ENCODE peak calls at places on chromosomes 3 and 15, in four cellular contexts. One of them, this sample, is unnamed.

GRCh38 chr3:124351430-124352142 is 359.7 kb upstream of the ROPN1 start:
- DNase-seq in right lobe of liver: no peak
- DNase-seq in GM12878: no peak
- DNase-seq in heart right ventricle: peak
- DNase-seq in this sample: peak

GRCh38 chr15:88535100-88535499 is 11.4 kb downstream of the DET1 start:
- DNase-seq in GM12878: no peak
- DNase-seq in heart right ventricle: no peak
- DNase-seq in right lobe of liver: no peak
- DNase-seq in this sample: no peak

GRCh38 chr3:65927576-65927975 is 111.1 kb downstream of the MAGI1 start:
- DNase-seq in right lobe of liver: no peak
- DNase-seq in heart right ventricle: no peak
- DNase-seq in GM12878: no peak
- DNase-seq in this sample: no peak

GRCh38 chr15:58165661-58166060 is 27.5 kb downstream of the AQP9 start:
- DNase-seq in right lobe of liver: peak
- DNase-seq in GM12878: no peak
- DNase-seq in heart right ventricle: peak
- DNase-seq in this sample: no peak

GRCh38 chr3:152200476-152201422 is 68.0 kb upstream of the MBNL1 start:
- DNase-seq in GM12878: no peak
- DNase-seq in right lobe of liver: no peak
- DNase-seq in heart right ventricle: no peak
- DNase-seq in this sample: no peak

GRCh38 chr15:59892995-59893394 is 111.1 kb upstream of the FOXB1 start:
- DNase-seq in heart right ventricle: no peak
- DNase-seq in right lobe of liver: no peak
- DNase-seq in GM12878: no peak
- DNase-seq in this sample: no peak

GRCh38 chr3:194139085-194139976 is 3.4 kb downstream of the HES1 start:
- DNase-seq in right lobe of liver: no peak
- DNase-seq in GM12878: no peak
- DNase-seq in heart right ventricle: peak
- DNase-seq in this sample: no peak

GRCh38 chr3:79887203-79887602 is 119.4 kb upstream of the ROBO1 start:
- DNase-seq in right lobe of liver: no peak
- DNase-seq in heart right ventricle: no peak
- DNase-seq in GM12878: no peak
- DNase-seq in this sample: no peak

GRCh38 chr3:195256639-195257453 is 14.1 kb downstream of the XXYLT1 start:
- DNase-seq in heart right ventricle: no peak
- DNase-seq in GM12878: no peak
- DNase-seq in right lobe of liver: no peak
- DNase-seq in this sample: no peak

GRCh38 chr3:190718691-190719090 is 143.8 kb downstream of the GMNC start:
- DNase-seq in heart right ventricle: no peak
- DNase-seq in right lobe of liver: no peak
- DNase-seq in GM12878: no peak
- DNase-seq in this sample: no peak

DNA sequence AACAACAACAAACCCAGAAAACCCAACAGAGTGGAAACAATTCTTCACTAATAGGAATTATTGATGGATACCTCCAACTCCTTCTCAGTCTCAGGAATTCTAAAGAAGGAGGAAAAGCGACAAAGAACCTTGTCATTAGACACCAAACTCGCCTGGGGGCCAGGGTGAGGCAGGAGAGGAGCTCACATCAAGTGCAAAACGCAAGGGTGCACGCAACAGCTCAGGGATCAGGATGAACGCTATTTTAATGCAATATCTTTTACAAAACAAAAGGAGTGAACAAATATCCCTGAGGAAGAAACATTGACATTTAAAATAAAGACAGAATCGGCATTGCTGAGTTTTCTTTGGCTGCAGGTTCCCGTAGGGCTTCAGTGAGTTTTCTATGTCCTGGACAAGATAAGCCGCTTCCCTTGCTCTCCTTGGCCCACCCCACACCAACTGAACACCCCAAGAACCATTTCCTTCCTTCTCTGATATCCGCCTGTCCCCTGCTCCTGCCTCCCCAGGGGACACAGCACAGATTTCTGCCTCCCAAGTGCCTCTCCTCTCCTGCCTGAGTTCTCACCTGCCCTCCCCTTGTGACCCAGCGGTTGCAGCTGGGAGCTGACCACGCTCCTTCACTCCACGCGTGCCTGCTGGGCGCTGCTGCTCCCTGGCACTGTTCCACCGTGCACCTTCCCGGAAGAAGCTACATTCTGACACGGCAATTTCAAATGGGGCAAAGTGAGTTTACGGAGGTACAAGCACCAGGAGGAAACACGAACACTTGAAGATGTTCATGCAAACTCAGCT is 63.0 kb downstream of the ATP10A start:
- DNase-seq in heart right ventricle: no peak
- DNase-seq in right lobe of liver: no peak
- DNase-seq in GM12878: no peak
- DNase-seq in this sample: no peak
- H3K27ac ChIP-seq in heart right ventricle: no peak
- H3K27ac ChIP-seq in right lobe of liver: no peak
- H3K27ac ChIP-seq in GM12878: no peak
- H3K27ac ChIP-seq in this sample: no peak

GRCh38 chr15:55824857-55825613 is 82.1 kb upstream of the PRTG start:
- DNase-seq in GM12878: no peak
- DNase-seq in heart right ventricle: no peak
- DNase-seq in right lobe of liver: no peak
- DNase-seq in this sample: no peak
- H3K27ac ChIP-seq in GM12878: no peak
- H3K27ac ChIP-seq in heart right ventricle: no peak
- H3K27ac ChIP-seq in right lobe of liver: no peak
- H3K27ac ChIP-seq in this sample: no peak

GRCh38 chr15:82625136-82625535 is 22.0 kb downstream of the CPEB1 start:
- DNase-seq in heart right ventricle: no peak
- DNase-seq in GM12878: no peak
- DNase-seq in right lobe of liver: no peak
- DNase-seq in this sample: no peak

GRCh38 chr15:82635798-82636197 is 11.4 kb downstream of the CPEB1 start:
- DNase-seq in right lobe of liver: no peak
- DNase-seq in GM12878: no peak
- DNase-seq in heart right ventricle: no peak
- DNase-seq in this sample: no peak

GRCh38 chr15:82624438-82624837 is 22.7 kb downstream of the CPEB1 start:
- DNase-seq in right lobe of liver: no peak
- DNase-seq in GM12878: no peak
- DNase-seq in heart right ventricle: no peak
- DNase-seq in this sample: no peak

DNA sequence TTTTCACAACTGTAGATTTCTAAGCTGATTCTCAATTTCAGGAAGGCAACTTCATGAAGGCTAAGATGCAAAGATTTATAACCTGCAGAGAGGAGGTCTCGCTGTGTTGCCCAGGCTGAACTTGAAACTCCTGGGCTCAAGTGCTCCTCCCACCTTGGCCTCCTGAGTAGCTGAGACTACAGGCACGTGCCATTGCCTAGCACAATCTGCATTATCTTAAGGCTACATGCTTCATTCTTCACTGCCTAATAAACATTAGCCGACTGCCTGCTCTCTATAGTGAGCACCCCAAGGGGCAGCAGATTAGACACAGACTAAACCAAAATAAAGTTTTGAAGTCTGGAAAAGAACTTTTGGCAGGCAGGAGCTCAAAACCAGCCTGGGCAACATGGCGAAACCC is 17.1 kb downstream of the CPEB1 start:
- DNase-seq in heart right ventricle: no peak
- DNase-seq in GM12878: no peak
- DNase-seq in right lobe of liver: no peak
- DNase-seq in this sample: no peak
- H3K27ac ChIP-seq in heart right ventricle: no peak
- H3K27ac ChIP-seq in GM12878: no peak
- H3K27ac ChIP-seq in right lobe of liver: no peak
- H3K27ac ChIP-seq in this sample: no peak

DNA sequence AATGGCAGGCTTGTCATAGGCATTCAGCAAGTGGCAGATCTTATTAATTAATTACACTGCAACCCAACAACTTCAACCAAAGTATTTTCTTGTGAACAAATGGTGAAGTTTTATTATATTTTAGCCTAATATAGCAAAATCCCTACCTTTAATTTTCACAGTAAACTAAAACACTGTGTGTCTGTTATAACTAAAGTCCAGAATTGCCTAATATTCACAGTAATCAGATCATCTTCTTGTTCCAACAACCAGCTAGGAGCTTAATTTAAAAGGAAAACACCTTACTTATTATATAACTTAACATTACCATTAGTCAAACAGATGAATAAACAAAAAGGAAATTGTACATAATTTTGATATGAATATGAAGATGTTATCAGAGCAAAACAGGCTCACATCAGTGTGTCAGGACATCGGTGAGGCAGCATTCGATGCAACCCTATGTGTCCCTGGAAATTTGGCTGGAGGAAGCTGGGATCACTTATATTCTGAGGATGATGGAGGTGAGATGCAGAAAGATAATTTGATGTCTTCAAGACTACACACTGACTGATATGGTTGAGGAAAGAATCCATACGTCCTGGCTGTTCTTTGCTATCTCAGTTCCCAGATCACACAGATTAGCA is 189.3 kb upstream of the EIF1B start:
- DNase-seq in heart right ventricle: no peak
- DNase-seq in GM12878: no peak
- DNase-seq in right lobe of liver: no peak
- DNase-seq in this sample: no peak
- H3K27ac ChIP-seq in heart right ventricle: no peak
- H3K27ac ChIP-seq in GM12878: no peak
- H3K27ac ChIP-seq in right lobe of liver: no peak
- H3K27ac ChIP-seq in this sample: no peak

GRCh38 chr3:122688996-122689395 is 8.4 kb downstream of the PARP14 start:
- DNase-seq in GM12878: no peak
- DNase-seq in heart right ventricle: no peak
- DNase-seq in right lobe of liver: no peak
- DNase-seq in this sample: no peak
- H3K27ac ChIP-seq in GM12878: no peak
- H3K27ac ChIP-seq in heart right ventricle: no peak
- H3K27ac ChIP-seq in right lobe of liver: no peak
- H3K27ac ChIP-seq in this sample: no peak

GRCh38 chr3:73070675-73071575 is 9.5 kb downstream of the EBLN2 start:
- DNase-seq in heart right ventricle: no peak
- DNase-seq in GM12878: no peak
- DNase-seq in right lobe of liver: no peak
- DNase-seq in this sample: no peak
- H3K27ac ChIP-seq in heart right ventricle: no peak
- H3K27ac ChIP-seq in GM12878: no peak
- H3K27ac ChIP-seq in right lobe of liver: no peak
- H3K27ac ChIP-seq in this sample: no peak